ENCODE peak calls at places on chromosome 15, in five cellular contexts. U is endothelial cell of umbilical vein, T is mammary epithelial cell, B is cardiac fibroblast, Y is AG04449. P is an unnamed sample.

GRCh38 chr15:93288718-93289117 is 199.7 kb upstream of the RGMA start:
- DNase-seq in B (no peak), T (no peak), U (no peak), Y (no peak), P (no peak)

GRCh38 chr15:60721232-60721576 is 242.3 kb upstream of the ICE2 start:
- DNase-seq in Y (no peak), U (no peak), B (no peak), T (no peak), P (no peak)

GRCh38 chr15:66767370-66767769 is 65.3 kb downstream of the SMAD6 start:
- DNase-seq in T (no peak), U (no peak), B (no peak), Y (no peak), P (no peak)

GRCh38 chr15:98812711-98813441 is 164.5 kb downstream of the IGF1R start:
- DNase-seq in T (no peak), Y (no peak), B (peak), U (peak), P (no peak)

GRCh38 chr15:38050529-38050928 is 116.1 kb downstream of the TMCO5A start:
- DNase-seq in U (peak), T (peak), Y (no peak), B (peak), P (peak)

GRCh38 chr15:43143203-43143941 is 10.0 kb downstream of the TMEM62 start:
- DNase-seq in T (no peak), B (no peak), Y (no peak), U (no peak), P (no peak)

GRCh38 chr15:74022706-74023470 is 28.4 kb downstream of the PML start:
- DNase-seq in B (no peak), T (no peak), U (no peak), Y (no peak), P (no peak)

GRCh38 chr15:95259965-95260364 is 1028.6 kb downstream of the MCTP2 start:
- DNase-seq in T (peak), Y (no peak), U (peak), B (peak), P (no peak)

GRCh38 chr15:26641144-26641543 is 131.7 kb downstream of the GABRB3 start:
- DNase-seq in B (no peak), U (no peak), Y (no peak), T (no peak), P (no peak)

GRCh38 chr15:92958105-92958504 is 58.0 kb downstream of the CHD2 start:
- DNase-seq in T (peak), Y (no peak), B (no peak), U (no peak), P (no peak)

GRCh38 chr15:52134502-52135144 is 22.0 kb upstream of the BCL2L10 start:
- DNase-seq in T (no peak), B (no peak), U (no peak), Y (no peak), P (no peak)

GRCh38 chr15:68407141-68407885 is 24.6 kb downstream of the ITGA11 start:
- DNase-seq in B (peak), Y (no peak), U (no peak), T (no peak), P (no peak)

GRCh38 chr15:48992096-48992495 is 28.4 kb upstream of the SHC4 start:
- DNase-seq in B (no peak), U (no peak), Y (no peak), T (no peak), P (no peak)

GRCh38 chr15:94259863-94260262 is 28.5 kb downstream of the MCTP2 start:
- DNase-seq in B (no peak), T (no peak), Y (no peak), U (no peak), P (no peak)

GRCh38 chr15:76840830-76841460 is 64.2 kb downstream of the SCAPER start:
- DNase-seq in T (peak), B (peak), Y (no peak), U (peak), P (no peak)

GRCh38 chr15:71660501-71660900 is 149.9 kb upstream of the NR2E3 start:
- DNase-seq in U (no peak), Y (no peak), T (peak), B (no peak), P (no peak)

GRCh38 chr15:33581032-33581431 is 270.3 kb downstream of the RYR3 start:
- DNase-seq in Y (no peak), T (peak), B (peak), U (no peak), P (no peak)

GRCh38 chr15:47511241-47511640 is 206.1 kb upstream of the SEMA6D start:
- DNase-seq in U (no peak), B (no peak), T (no peak), Y (no peak), P (no peak)

GRCh38 chr15:63019539-63020109 is 22.9 kb upstream of the TPM1 start:
- DNase-seq in T (peak), B (peak), Y (peak), U (peak), P (peak)

GRCh38 chr15:57251941-57252340 is 124.4 kb upstream of the CGNL1 start:
- DNase-seq in U (no peak), T (no peak), B (peak), Y (peak), P (no peak)

GRCh38 chr15:42094512-42094963 is at the start of gene PLA2G4D:
- DNase-seq in U (no peak), B (no peak), T (peak), Y (no peak), P (no peak)

DNA sequence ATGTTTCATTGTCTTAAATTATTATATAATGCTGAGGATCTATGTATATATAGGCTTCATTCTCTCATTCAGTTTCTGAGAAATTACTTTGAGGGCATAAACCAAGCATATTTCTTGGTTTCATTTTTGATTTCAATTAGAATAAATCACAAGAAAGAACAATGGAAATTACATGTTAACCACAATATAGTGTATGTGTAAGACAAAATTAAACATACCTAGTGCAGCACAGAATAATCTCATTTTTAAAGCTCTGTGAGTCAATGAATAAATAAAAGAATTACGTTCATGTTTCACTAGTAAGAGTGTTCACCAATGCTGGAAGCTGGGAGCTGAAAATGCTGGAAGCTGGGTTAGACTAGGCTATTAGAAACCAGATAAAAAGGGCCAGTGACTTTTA is 72.8 kb downstream of the UBE3A start:
- DNase-seq in Y (no peak), U (no peak), T (no peak), B (no peak), P (no peak)
- H3K4me3 ChIP-seq in Y (no peak), U (no peak), T (no peak), B (no peak), P (no peak)

GRCh38 chr15:40782609-40783227 is 12.9 kb downstream of the C15orf62 start:
- DNase-seq in T (peak), Y (no peak), B (no peak), U (peak), P (no peak)
- TF ChIP-seq CTCF in T (peak), Y (peak), B (peak), U (peak), P (peak)

GRCh38 chr15:31362121-31362520 is 35.5 kb downstream of the KLF13 start:
- DNase-seq in Y (no peak), T (no peak), U (no peak), B (no peak), P (no peak)

GRCh38 chr15:31360158-31360561 is 33.5 kb downstream of the KLF13 start:
- DNase-seq in B (no peak), Y (no peak), U (no peak), T (no peak), P (no peak)

GRCh38 chr15:31361764-31362120 is 35.1 kb downstream of the KLF13 start:
- DNase-seq in B (peak), Y (no peak), U (no peak), T (no peak), P (no peak)

GRCh38 chr15:31359722-31360111 is 33.1 kb downstream of the KLF13 start:
- DNase-seq in U (no peak), B (no peak), T (no peak), Y (no peak), P (no peak)

GRCh38 chr15:31360843-31361763 is 34.5 kb downstream of the KLF13 start:
- DNase-seq in U (no peak), B (no peak), Y (no peak), T (no peak), P (no peak)
- H3K4me3 ChIP-seq in U (no peak), B (no peak), Y (no peak), T (no peak), P (no peak)

DNA sequence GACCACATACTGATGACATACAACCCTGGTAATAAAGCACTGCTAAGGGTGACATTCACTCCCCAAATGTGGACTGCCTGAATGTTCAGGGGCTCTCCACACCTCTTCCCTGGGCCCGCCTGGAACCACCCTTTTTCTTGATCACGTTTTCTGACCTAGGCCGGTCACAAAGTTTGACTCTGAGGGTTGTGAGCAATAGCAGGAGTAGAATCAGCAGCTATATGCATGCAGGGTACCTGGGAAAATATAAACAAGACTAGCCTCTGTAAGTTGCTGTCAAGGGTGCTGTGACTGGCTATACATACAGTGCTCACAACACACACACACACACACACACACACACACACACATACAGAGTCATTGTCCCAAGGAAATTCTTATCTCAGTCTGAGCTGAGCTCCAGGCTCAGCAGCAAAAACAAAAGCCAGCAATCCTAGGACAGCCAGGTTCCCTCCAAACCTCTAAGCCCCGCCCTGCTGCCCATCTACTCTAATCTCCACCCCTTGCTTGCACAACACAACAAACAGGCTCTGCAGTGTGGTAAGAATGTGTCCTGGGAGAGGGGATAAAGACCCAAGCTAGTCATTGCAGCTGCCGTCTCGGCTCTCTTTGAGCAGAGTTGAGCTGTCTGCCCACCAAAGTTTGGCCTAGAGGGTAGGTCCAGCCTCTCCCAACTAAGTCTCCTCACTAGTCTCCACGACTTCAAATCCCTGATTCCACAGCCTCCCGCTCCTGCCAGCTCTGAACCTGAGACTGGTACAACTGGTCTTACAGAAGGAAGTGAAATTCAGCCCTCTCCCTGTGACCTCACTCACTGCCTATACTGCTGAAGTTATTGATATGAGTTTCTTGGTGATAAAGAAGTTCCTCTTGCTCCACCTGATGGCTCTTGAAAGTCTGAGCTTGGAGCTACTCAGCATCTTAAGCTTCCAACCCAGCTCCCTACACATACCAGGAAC is 2.2 kb downstream of the BMF start:
- DNase-seq in T (peak), Y (no peak), B (peak), U (no peak), P (no peak)
- TF ChIP-seq CTCF in T (no peak), Y (no peak), B (no peak), U (no peak), P (no peak)

GRCh38 chr15:65395567-65396185 is 17.9 kb upstream of the IGDCC3 start:
- DNase-seq in U (no peak), B (no peak), Y (no peak), T (no peak), P (no peak)
- H3K4me3 ChIP-seq in U (no peak), B (no peak), Y (no peak), T (no peak), P (no peak)

GRCh38 chr15:70241561-70242320 is 144.0 kb upstream of the TLE3 start:
- DNase-seq in Y (no peak), B (no peak), U (no peak), T (no peak), P (no peak)

GRCh38 chr15:70245932-70246622 is 148.4 kb upstream of the TLE3 start:
- DNase-seq in Y (no peak), T (peak), U (no peak), B (peak), P (no peak)

GRCh38 chr15:70244978-70245542 is 147.3 kb upstream of the TLE3 start:
- DNase-seq in B (no peak), Y (no peak), T (no peak), U (no peak), P (no peak)

GRCh38 chr15:70242962-70243685 is 145.4 kb upstream of the TLE3 start:
- DNase-seq in B (no peak), Y (no peak), T (peak), U (no peak), P (no peak)

GRCh38 chr15:70243686-70244540 is 146.2 kb upstream of the TLE3 start:
- DNase-seq in Y (no peak), T (no peak), B (no peak), U (no peak), P (no peak)
- TF ChIP-seq CTCF in Y (no peak), T (no peak), B (no peak), U (no peak), P (no peak)

GRCh38 chr15:31399544-31400171 is 73.0 kb downstream of the KLF13 start:
- DNase-seq in T (peak), U (no peak), B (peak), Y (no peak), P (no peak)

GRCh38 chr15:31398677-31399260 is 72.1 kb downstream of the KLF13 start:
- DNase-seq in U (no peak), B (peak), Y (no peak), T (peak), P (no peak)

GRCh38 chr15:31397851-31398661 is 71.4 kb downstream of the KLF13 start:
- DNase-seq in T (peak), B (no peak), U (no peak), Y (no peak), P (no peak)

GRCh38 chr15:31400222-31400927 is 73.7 kb downstream of the KLF13 start:
- DNase-seq in Y (no peak), U (no peak), T (no peak), B (no peak), P (no peak)

DNA sequence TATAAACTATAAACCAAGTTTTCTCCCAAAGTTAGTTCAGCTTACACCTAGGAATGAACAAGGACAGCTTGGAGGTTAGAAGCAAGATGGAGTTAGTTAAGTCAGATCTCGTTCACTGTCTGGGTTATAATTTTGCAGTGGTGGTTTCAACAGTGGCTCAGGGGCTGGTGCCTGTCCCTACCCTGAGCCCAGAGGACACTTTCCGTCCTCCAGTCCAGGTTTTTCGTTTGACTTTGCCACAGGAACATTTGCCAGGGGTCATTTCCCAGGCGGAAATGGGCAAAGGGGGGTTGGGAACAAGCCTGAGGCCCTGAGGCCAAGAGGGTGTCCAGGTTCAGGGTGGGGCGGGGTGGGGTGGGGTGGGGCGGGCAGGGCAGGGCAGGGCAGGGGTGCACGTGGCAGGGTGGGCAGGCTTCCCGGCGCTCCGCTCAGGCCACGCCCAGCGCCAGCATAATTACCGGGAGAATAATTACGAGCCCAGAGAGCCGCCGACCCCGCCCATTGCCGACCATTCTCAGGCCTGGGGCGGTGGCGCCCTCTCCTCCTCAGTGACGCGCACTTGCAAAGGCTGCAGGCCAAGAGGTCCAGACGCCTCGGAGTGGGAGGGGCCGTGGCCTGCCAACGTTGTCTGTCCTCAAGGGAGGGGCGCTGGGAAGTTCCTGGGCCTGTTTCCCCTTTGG is 70.4 kb downstream of the KLF13 start:
- DNase-seq in B (peak), Y (no peak), U (peak), T (peak), P (no peak)
- H3K4me3 ChIP-seq in B (no peak), Y (no peak), U (no peak), T (no peak), P (peak)

GRCh38 chr15:75177360-75178071 is 24.2 kb upstream of the C15orf39 start:
- DNase-seq in T (no peak), U (no peak), Y (no peak), B (no peak), P (no peak)
- TF ChIP-seq CTCF in T (no peak), U (no peak), Y (no peak), B (no peak), P (no peak)